ENCODE peak calls at places on chromosomes 6 and 20, in six cellular contexts. I is mesenchymal stem cell, V is IMR-90, S is mesendoderm, R is H9, K is H1. C is an unnamed sample.

GRCh38 chr6:107600936-107601335 is 111.0 kb downstream of the SOBP start:
- DNase-seq in I (peak), V (peak), S (peak), R (peak), K (no peak), C (peak)

GRCh38 chr20:33554914-33555420 is 65.1 kb downstream of the CBFA2T2 start:
- DNase-seq in I (peak), V (peak), S (peak), R (no peak), K (no peak), C (no peak)

GRCh38 chr6:89660981-89661380 is 22.4 kb upstream of the LYRM2 start:
- DNase-seq in I (no peak), V (no peak), S (no peak), R (no peak), K (no peak), C (no peak)

GRCh38 chr20:7967199-7967844 is 27.1 kb upstream of the HAO1 start:
- DNase-seq in I (no peak), V (peak), S (peak), R (no peak), K (no peak), C (no peak)

GRCh38 chr20:8127553-8128255 is 4.4 kb upstream of the PLCB1 start:
- DNase-seq in I (peak), V (peak), S (no peak), R (no peak), K (no peak), C (no peak)

GRCh38 chr6:106439459-106439858 is 78.9 kb downstream of the CRYBG1 start:
- DNase-seq in I (no peak), V (no peak), S (no peak), R (no peak), K (no peak), C (no peak)

GRCh38 chr6:165245287-165245686 is 64.1 kb downstream of the C6orf118 start:
- DNase-seq in I (peak), V (peak), S (peak), R (no peak), K (no peak), C (no peak)

GRCh38 chr6:25774120-25774730 is 19.7 kb downstream of the SLC17A4 start:
- DNase-seq in I (no peak), V (no peak), S (peak), R (no peak), K (no peak), C (no peak)

GRCh38 chr6:107489636-107490567 is at the start of gene SOBP:
- DNase-seq in I (peak), V (peak), S (peak), R (peak), K (peak), C (peak)

GRCh38 chr20:32742322-32743236 is 688 bp downstream of the COMMD7 start:
- DNase-seq in I (no peak), V (no peak), S (peak), R (no peak), K (peak), C (no peak)

GRCh38 chr20:24331939-24332338 is 137.5 kb upstream of the SYNDIG1 start:
- DNase-seq in I (no peak), V (no peak), S (no peak), R (no peak), K (no peak), C (no peak)

GRCh38 chr6:169725270-169726048 is 1.2 kb upstream of the PHF10 start:
- DNase-seq in I (peak), V (peak), S (peak), R (peak), K (peak), C (peak)

GRCh38 chr6:48664850-48665249 is 553.9 kb upstream of the PTCHD4 start:
- DNase-seq in I (no peak), V (peak), S (no peak), R (no peak), K (no peak), C (no peak)

GRCh38 chr6:18978330-18979128 is 591.4 kb downstream of the RNF144B start:
- DNase-seq in I (peak), V (no peak), S (peak), R (no peak), K (no peak), C (peak)

GRCh38 chr6:16148498-16148897 is 19.6 kb downstream of the MYLIP start:
- DNase-seq in I (no peak), V (no peak), S (peak), R (peak), K (no peak), C (no peak)

GRCh38 chr6:141561154-141561553 is 571.6 kb upstream of the GJE1 start:
- DNase-seq in I (no peak), V (no peak), S (no peak), R (no peak), K (no peak), C (no peak)

GRCh38 chr20:62239278-62239879 is 1.1 kb downstream of the OSBPL2 start:
- DNase-seq in I (no peak), V (no peak), S (no peak), R (no peak), K (no peak), C (no peak)

GRCh38 chr6:48747040-48747439 is 636.0 kb upstream of the PTCHD4 start:
- DNase-seq in I (peak), V (peak), S (no peak), R (no peak), K (no peak), C (no peak)

GRCh38 chr6:84766796-84767590 is 2.6 kb upstream of the TBX18 start:
- DNase-seq in I (peak), V (no peak), S (peak), R (peak), K (peak), C (peak)

GRCh38 chr20:58092353-58092752 is 136.1 kb downstream of the ANKRD60 start:
- DNase-seq in I (no peak), V (no peak), S (no peak), R (no peak), K (no peak), C (no peak)

GRCh38 chr6:113879186-113880096 is 22.3 kb downstream of the MARCKS start:
- DNase-seq in I (peak), V (peak), S (peak), R (peak), K (no peak), C (peak)

GRCh38 chr6:28941681-28942448 is 18.1 kb upstream of the TRIM27 start:
- DNase-seq in I (no peak), V (no peak), S (no peak), R (no peak), K (peak), C (no peak)

GRCh38 chr20:56417911-56418310 is 5.9 kb downstream of the CASS4 start:
- DNase-seq in I (no peak), V (peak), S (no peak), R (no peak), K (no peak), C (no peak)

GRCh38 chr20:48283470-48284110 is 498.3 kb upstream of the SULF2 start:
- DNase-seq in I (no peak), V (peak), S (no peak), R (no peak), K (no peak), C (no peak)

GRCh38 chr6:29676981-29677601 is 3.9 kb downstream of the ZFP57 start:
- DNase-seq in I (no peak), V (no peak), S (peak), R (no peak), K (no peak), C (no peak)

GRCh38 chr20:63648190-63648589 is 5.0 kb downstream of the STMN3 start:
- DNase-seq in I (no peak), V (no peak), S (no peak), R (no peak), K (no peak), C (no peak)

GRCh38 chr20:22312744-22313346 is 271.5 kb downstream of the FOXA2 start:
- DNase-seq in I (peak), V (peak), S (peak), R (no peak), K (peak), C (peak)

GRCh38 chr6:33117826-33118277 is 42.1 kb downstream of the HLA-DPB1 start:
- DNase-seq in I (no peak), V (no peak), S (peak), R (peak), K (peak), C (no peak)

GRCh38 chr20:23193985-23194384 is 107.9 kb upstream of the CD93 start:
- DNase-seq in I (no peak), V (no peak), S (peak), R (no peak), K (no peak), C (no peak)

GRCh38 chr6:87830834-87831374 is 128.9 kb upstream of the AKIRIN2 start:
- DNase-seq in I (no peak), V (no peak), S (no peak), R (no peak), K (no peak), C (no peak)

GRCh38 chr6:53174996-53175395 is 26.4 kb upstream of the GCM1 start:
- DNase-seq in I (no peak), V (no peak), S (no peak), R (no peak), K (no peak), C (no peak)

GRCh38 chr6:170516783-170517616 is 36.1 kb downstream of the PSMB1 start:
- DNase-seq in I (peak), V (peak), S (peak), R (peak), K (no peak), C (peak)

GRCh38 chr6:157597461-157598312 is 216.7 kb downstream of the ZDHHC14 start:
- DNase-seq in I (peak), V (no peak), S (peak), R (peak), K (peak), C (peak)

GRCh38 chr6:108541843-108542795 is 18.6 kb upstream of the FOXO3 start:
- DNase-seq in I (peak), V (peak), S (peak), R (peak), K (peak), C (peak)

GRCh38 chr6:163062790-163063189 is 335.0 kb downstream of the PACRG start:
- DNase-seq in I (no peak), V (no peak), S (no peak), R (no peak), K (no peak), C (no peak)

GRCh38 chr6:39189915-39190544 is 39.2 kb downstream of the KCNK5 start:
- DNase-seq in I (no peak), V (peak), S (peak), R (peak), K (peak), C (peak)

GRCh38 chr6:71332012-71332411 is 43.4 kb downstream of the OGFRL1 start:
- DNase-seq in I (peak), V (peak), S (no peak), R (no peak), K (no peak), C (no peak)
- H4K8ac ChIP-seq in I (no peak), V (no peak), S (no peak), R (no peak), K (no peak), C (no peak)

GRCh38 chr6:132814716-132815570 is 574 bp downstream of the RPS12 start:
- DNase-seq in I (no peak), V (no peak), S (peak), R (no peak), K (no peak), C (no peak)
- H3K18ac ChIP-seq in I (no peak), V (no peak), S (no peak), R (no peak), K (peak), C (no peak)

GRCh38 chr6:42696526-42697267 is 25.7 kb downstream of the PRPH2 start:
- DNase-seq in I (no peak), V (peak), S (no peak), R (no peak), K (no peak), C (no peak)

GRCh38 chr6:42698217-42698616 is 24.2 kb downstream of the PRPH2 start:
- DNase-seq in I (no peak), V (no peak), S (no peak), R (peak), K (no peak), C (no peak)

GRCh38 chr6:42693725-42694323 is 28.6 kb downstream of the PRPH2 start:
- DNase-seq in I (no peak), V (no peak), S (no peak), R (no peak), K (no peak), C (no peak)

GRCh38 chr6:42694586-42694985 is 27.8 kb downstream of the PRPH2 start:
- DNase-seq in I (no peak), V (peak), S (no peak), R (no peak), K (no peak), C (no peak)

DNA sequence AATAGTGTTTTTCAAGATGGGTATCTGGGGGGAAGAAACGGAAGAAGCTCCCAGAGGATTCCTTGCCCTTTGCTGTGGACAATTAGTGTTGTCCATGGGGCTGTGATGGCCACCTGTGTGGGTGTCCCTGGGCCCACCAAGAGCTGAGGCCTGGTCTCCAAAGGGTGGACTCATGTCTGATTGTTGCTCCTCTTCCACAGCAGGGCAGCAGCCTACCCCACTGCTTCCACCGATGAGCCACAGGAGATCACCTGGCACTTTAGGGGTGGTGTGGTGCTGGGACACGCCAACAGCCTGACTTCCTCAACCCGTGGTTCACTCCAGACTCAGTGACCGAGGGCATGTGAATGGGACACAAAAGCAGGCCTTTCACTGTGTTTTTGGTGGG is 25.1 kb downstream of the PRPH2 start:
- DNase-seq in I (no peak), V (no peak), S (no peak), R (no peak), K (no peak), C (no peak)
- H3K23ac ChIP-seq in I (no peak), V (no peak), S (no peak), R (no peak), K (no peak), C (no peak)

GRCh38 chr6:52081237-52081636 is 6.2 kb downstream of the PKHD1 start:
- DNase-seq in I (no peak), V (no peak), S (no peak), R (no peak), K (no peak), C (no peak)
- H4K8ac ChIP-seq in I (no peak), V (no peak), S (no peak), R (no peak), K (no peak), C (no peak)

DNA sequence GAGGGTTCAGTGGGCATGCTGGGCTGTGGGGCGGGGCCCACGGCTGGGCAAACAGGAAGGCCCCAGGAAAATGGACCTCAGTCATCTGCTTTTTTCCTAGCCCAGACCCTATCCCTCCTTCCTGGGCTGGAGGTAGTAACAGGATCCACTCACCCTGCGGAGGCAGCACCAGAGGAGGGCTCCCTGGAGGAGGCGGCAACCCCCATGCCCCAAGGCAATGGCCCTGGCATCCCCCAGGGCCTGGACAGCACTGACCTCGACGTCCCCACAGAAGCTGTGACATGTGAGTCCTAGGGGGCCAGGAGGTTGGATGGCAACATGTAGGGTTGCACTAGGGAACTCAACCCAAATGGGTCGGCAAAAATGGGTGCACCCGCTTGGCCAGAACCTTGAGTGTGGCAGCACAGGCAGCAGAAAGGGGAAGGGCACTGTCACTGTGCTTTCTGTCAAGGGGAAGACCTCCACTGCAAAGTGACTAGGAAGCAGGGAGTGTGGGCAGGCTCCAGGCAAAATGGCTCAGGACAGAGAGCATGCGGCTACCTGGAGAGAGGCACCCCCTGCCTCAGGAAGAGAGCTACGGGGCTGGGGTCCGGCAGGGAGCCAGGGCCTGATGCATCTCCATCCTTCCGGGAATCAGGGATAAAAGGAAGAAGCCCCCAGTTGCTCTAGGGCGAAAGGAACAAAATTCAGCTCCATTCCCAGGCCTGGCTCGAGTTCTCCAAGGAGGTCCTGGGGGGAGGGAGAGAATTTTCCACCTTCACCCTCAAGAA is 7.9 kb downstream of the MDFI start:
- DNase-seq in I (no peak), V (no peak), S (no peak), R (no peak), K (no peak), C (no peak)
- H3K18ac ChIP-seq in I (no peak), V (no peak), S (no peak), R (no peak), K (no peak), C (no peak)

DNA sequence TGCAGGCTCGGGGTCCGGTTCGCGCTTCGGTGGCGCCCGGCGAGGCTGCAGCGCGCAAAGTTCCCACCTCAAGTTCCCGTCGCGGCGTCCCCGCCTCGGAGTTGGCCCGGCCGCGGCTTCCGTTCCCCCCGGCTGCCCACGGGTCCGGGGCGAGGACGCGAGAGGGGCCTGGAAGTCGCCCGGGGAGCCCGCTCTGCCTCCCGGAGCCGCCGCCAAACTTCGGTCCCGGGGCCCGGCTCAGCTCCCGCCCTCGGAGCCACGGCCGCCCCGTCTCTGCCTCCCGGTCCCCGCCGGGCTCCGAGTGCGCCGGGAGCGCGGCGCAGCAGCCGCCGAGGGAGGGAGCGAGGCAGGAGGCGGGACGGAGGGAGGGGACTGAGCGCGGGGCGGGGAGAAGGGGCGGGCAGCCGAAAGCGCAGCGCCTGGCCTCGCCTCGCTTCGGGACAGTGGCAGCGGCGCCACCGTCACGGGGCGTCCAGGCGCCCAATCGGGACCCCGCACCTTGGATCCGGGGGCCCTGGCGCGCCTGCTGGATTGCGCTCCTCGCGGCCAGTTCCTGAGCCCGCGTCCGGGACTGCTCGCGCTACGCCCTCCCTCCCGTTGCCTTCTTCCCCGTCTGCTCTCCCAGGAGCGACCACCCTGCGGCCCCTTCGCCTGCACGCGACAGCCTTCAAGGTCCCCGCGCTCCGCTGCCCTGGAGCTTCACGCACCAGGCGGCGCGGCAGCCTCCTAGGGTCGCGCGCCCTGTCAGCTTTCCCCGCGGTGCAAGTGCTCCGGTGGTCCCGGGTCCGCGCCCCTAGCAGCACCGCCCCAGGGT is at the start of gene KCNG1:
- DNase-seq in I (peak), V (peak), S (peak), R (peak), K (peak), C (peak)
- H3K23ac ChIP-seq in I (peak), V (peak), S (peak), R (no peak), K (no peak), C (peak)

GRCh38 chr20:19322061-19322985 is 109.9 kb downstream of the SLC24A3 start:
- DNase-seq in I (no peak), V (no peak), S (no peak), R (no peak), K (no peak), C (no peak)
- H4K8ac ChIP-seq in I (no peak), V (no peak), S (no peak), R (no peak), K (no peak), C (no peak)

DNA sequence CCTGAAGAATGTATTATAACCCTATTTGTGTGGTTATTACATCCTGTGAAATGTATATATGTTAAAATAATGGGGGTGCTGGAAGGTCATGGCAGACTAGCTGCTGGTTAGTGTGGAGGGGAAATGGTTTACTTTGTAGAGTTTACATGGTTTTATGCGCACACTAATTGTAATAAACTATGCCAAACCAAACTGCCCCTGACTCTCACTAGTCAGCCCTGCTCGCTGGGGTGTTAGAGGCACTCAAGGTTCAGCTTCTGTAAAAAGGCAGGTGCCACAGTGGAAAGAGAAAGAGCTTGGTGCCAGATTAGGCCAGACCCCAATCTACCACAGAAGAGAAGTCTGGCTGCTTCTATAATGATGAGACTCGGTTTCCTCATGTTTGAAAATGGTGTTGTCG is 52.7 kb downstream of the GOPC start:
- DNase-seq in I (no peak), V (no peak), S (no peak), R (no peak), K (no peak), C (no peak)
- H3K18ac ChIP-seq in I (peak), V (peak), S (no peak), R (no peak), K (no peak), C (no peak)

DNA sequence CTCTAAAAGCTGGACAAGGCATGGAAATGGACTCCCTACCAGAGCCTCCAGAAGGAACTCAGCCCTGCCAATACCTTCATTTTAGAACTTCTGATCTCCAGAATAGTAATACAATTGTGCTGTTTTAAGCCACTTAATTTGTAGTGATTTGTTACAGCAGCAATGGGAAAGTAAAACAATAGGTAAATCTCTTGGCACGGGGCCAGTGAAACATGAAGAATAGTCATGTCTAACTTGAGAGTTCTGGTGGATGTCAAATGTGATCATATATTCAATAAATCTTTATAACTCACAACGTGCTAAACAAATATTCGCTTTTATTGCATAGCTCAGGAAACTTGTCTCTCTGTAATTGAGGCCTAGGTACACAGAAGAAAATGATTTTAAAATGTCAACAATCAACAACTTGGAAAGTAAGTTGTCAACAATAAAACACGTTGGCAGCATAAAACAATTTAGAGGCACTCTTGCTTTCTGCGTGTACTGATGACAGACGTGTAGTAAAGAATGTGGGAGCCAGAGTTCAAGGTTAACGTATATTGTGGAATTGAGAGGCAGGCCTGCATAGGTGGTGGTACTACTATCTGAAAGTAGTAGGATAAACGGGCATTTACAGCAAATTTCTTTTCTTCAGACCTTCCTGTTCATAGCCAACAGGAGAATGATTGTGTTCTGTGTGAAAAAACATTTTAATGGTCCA is 140.5 kb upstream of the OPRM1 start:
- DNase-seq in I (no peak), V (no peak), S (no peak), R (no peak), K (no peak), C (no peak)
- H3K23ac ChIP-seq in I (no peak), V (no peak), S (no peak), R (no peak), K (no peak), C (no peak)

C was measured in neuronal stem cell.